ENCODE peak calls at places on chromosome 7, in ten cellular contexts. One of them, this sample, is unnamed.

GRCh38 chr7:774161-775109 is 47.4 kb upstream of the PRKAR1B start:
- DNase-seq in anterior cingulate cortex: peak
- DNase-seq in small intestine: peak
- DNase-seq in C1 segment of cervical spinal cord: peak
- DNase-seq in activated CD8-positive, alpha-beta memory T cell treated with anti-CD3 and anti-CD28 coated beads for 4 hours: peak
- DNase-seq in A172: no peak
- DNase-seq in HCEC 1CT: peak
- DNase-seq in effector CD4-positive, alpha-beta T cell: peak
- DNase-seq in stimulated activated CD8-positive, alpha-beta memory T cell treated with anti-CD3 and anti-CD28 coated beads, Interleukin-4, amount 100 ng/mL, for 1 hour: peak
- DNase-seq in stimulated activated CD4-positive, alpha-beta T cell treated with anti-CD3 and anti-CD28 coated beads, Interleukin-2, amount 100 ng/mL, for 24 hours: peak
- DNase-seq in this sample: no peak

GRCh38 chr7:29005829-29006228 is 47.7 kb upstream of the TRIL start:
- DNase-seq in small intestine: peak
- DNase-seq in stimulated activated CD4-positive, alpha-beta T cell treated with anti-CD3 and anti-CD28 coated beads, Interleukin-2, amount 100 ng/mL, for 24 hours: no peak
- DNase-seq in activated CD8-positive, alpha-beta memory T cell treated with anti-CD3 and anti-CD28 coated beads for 4 hours: no peak
- DNase-seq in A172: peak
- DNase-seq in anterior cingulate cortex: no peak
- DNase-seq in stimulated activated CD8-positive, alpha-beta memory T cell treated with anti-CD3 and anti-CD28 coated beads, Interleukin-4, amount 100 ng/mL, for 1 hour: no peak
- DNase-seq in C1 segment of cervical spinal cord: no peak
- DNase-seq in HCEC 1CT: peak
- DNase-seq in effector CD4-positive, alpha-beta T cell: no peak
- DNase-seq in this sample: no peak

GRCh38 chr7:31488562-31489203 is 25.2 kb upstream of the ITPRID1 start:
- DNase-seq in effector CD4-positive, alpha-beta T cell: no peak
- DNase-seq in stimulated activated CD4-positive, alpha-beta T cell treated with anti-CD3 and anti-CD28 coated beads, Interleukin-2, amount 100 ng/mL, for 24 hours: peak
- DNase-seq in C1 segment of cervical spinal cord: peak
- DNase-seq in HCEC 1CT: no peak
- DNase-seq in stimulated activated CD8-positive, alpha-beta memory T cell treated with anti-CD3 and anti-CD28 coated beads, Interleukin-4, amount 100 ng/mL, for 1 hour: no peak
- DNase-seq in anterior cingulate cortex: peak
- DNase-seq in small intestine: peak
- DNase-seq in activated CD8-positive, alpha-beta memory T cell treated with anti-CD3 and anti-CD28 coated beads for 4 hours: no peak
- DNase-seq in A172: peak
- DNase-seq in this sample: peak

GRCh38 chr7:98056580-98056979 is 50.1 kb upstream of the LMTK2 start:
- DNase-seq in effector CD4-positive, alpha-beta T cell: no peak
- DNase-seq in C1 segment of cervical spinal cord: no peak
- DNase-seq in HCEC 1CT: no peak
- DNase-seq in anterior cingulate cortex: no peak
- DNase-seq in A172: no peak
- DNase-seq in stimulated activated CD8-positive, alpha-beta memory T cell treated with anti-CD3 and anti-CD28 coated beads, Interleukin-4, amount 100 ng/mL, for 1 hour: no peak
- DNase-seq in small intestine: no peak
- DNase-seq in stimulated activated CD4-positive, alpha-beta T cell treated with anti-CD3 and anti-CD28 coated beads, Interleukin-2, amount 100 ng/mL, for 24 hours: no peak
- DNase-seq in activated CD8-positive, alpha-beta memory T cell treated with anti-CD3 and anti-CD28 coated beads for 4 hours: no peak
- DNase-seq in this sample: no peak

GRCh38 chr7:98078197-98078870 is 28.3 kb upstream of the LMTK2 start:
- DNase-seq in C1 segment of cervical spinal cord: no peak
- DNase-seq in activated CD8-positive, alpha-beta memory T cell treated with anti-CD3 and anti-CD28 coated beads for 4 hours: no peak
- DNase-seq in HCEC 1CT: no peak
- DNase-seq in small intestine: no peak
- DNase-seq in effector CD4-positive, alpha-beta T cell: no peak
- DNase-seq in anterior cingulate cortex: no peak
- DNase-seq in stimulated activated CD8-positive, alpha-beta memory T cell treated with anti-CD3 and anti-CD28 coated beads, Interleukin-4, amount 100 ng/mL, for 1 hour: no peak
- DNase-seq in stimulated activated CD4-positive, alpha-beta T cell treated with anti-CD3 and anti-CD28 coated beads, Interleukin-2, amount 100 ng/mL, for 24 hours: no peak
- DNase-seq in A172: no peak
- DNase-seq in this sample: no peak

GRCh38 chr7:69399038-69399800 is 199.1 kb upstream of the AUTS2 start:
- DNase-seq in HCEC 1CT: no peak
- DNase-seq in activated CD8-positive, alpha-beta memory T cell treated with anti-CD3 and anti-CD28 coated beads for 4 hours: no peak
- DNase-seq in effector CD4-positive, alpha-beta T cell: no peak
- DNase-seq in A172: peak
- DNase-seq in small intestine: no peak
- DNase-seq in C1 segment of cervical spinal cord: peak
- DNase-seq in stimulated activated CD8-positive, alpha-beta memory T cell treated with anti-CD3 and anti-CD28 coated beads, Interleukin-4, amount 100 ng/mL, for 1 hour: no peak
- DNase-seq in stimulated activated CD4-positive, alpha-beta T cell treated with anti-CD3 and anti-CD28 coated beads, Interleukin-2, amount 100 ng/mL, for 24 hours: no peak
- DNase-seq in anterior cingulate cortex: peak
- DNase-seq in this sample: peak

GRCh38 chr7:80053098-80053497 is 81.5 kb upstream of the GNAI1 start:
- DNase-seq in A172: no peak
- DNase-seq in effector CD4-positive, alpha-beta T cell: no peak
- DNase-seq in C1 segment of cervical spinal cord: no peak
- DNase-seq in anterior cingulate cortex: no peak
- DNase-seq in stimulated activated CD4-positive, alpha-beta T cell treated with anti-CD3 and anti-CD28 coated beads, Interleukin-2, amount 100 ng/mL, for 24 hours: no peak
- DNase-seq in stimulated activated CD8-positive, alpha-beta memory T cell treated with anti-CD3 and anti-CD28 coated beads, Interleukin-4, amount 100 ng/mL, for 1 hour: no peak
- DNase-seq in small intestine: peak
- DNase-seq in activated CD8-positive, alpha-beta memory T cell treated with anti-CD3 and anti-CD28 coated beads for 4 hours: no peak
- DNase-seq in HCEC 1CT: no peak
- DNase-seq in this sample: no peak

GRCh38 chr7:55160539-55160938 is 141.7 kb downstream of the EGFR start:
- DNase-seq in A172: no peak
- DNase-seq in C1 segment of cervical spinal cord: no peak
- DNase-seq in small intestine: no peak
- DNase-seq in anterior cingulate cortex: no peak
- DNase-seq in stimulated activated CD4-positive, alpha-beta T cell treated with anti-CD3 and anti-CD28 coated beads, Interleukin-2, amount 100 ng/mL, for 24 hours: no peak
- DNase-seq in stimulated activated CD8-positive, alpha-beta memory T cell treated with anti-CD3 and anti-CD28 coated beads, Interleukin-4, amount 100 ng/mL, for 1 hour: no peak
- DNase-seq in HCEC 1CT: peak
- DNase-seq in effector CD4-positive, alpha-beta T cell: no peak
- DNase-seq in activated CD8-positive, alpha-beta memory T cell treated with anti-CD3 and anti-CD28 coated beads for 4 hours: no peak
- DNase-seq in this sample: no peak

GRCh38 chr7:46844486-46844885 is 737.4 kb downstream of the TNS3 start:
- DNase-seq in small intestine: no peak
- DNase-seq in C1 segment of cervical spinal cord: no peak
- DNase-seq in activated CD8-positive, alpha-beta memory T cell treated with anti-CD3 and anti-CD28 coated beads for 4 hours: no peak
- DNase-seq in anterior cingulate cortex: no peak
- DNase-seq in HCEC 1CT: no peak
- DNase-seq in stimulated activated CD4-positive, alpha-beta T cell treated with anti-CD3 and anti-CD28 coated beads, Interleukin-2, amount 100 ng/mL, for 24 hours: no peak
- DNase-seq in stimulated activated CD8-positive, alpha-beta memory T cell treated with anti-CD3 and anti-CD28 coated beads, Interleukin-4, amount 100 ng/mL, for 1 hour: no peak
- DNase-seq in A172: no peak
- DNase-seq in effector CD4-positive, alpha-beta T cell: no peak
- DNase-seq in this sample: no peak

GRCh38 chr7:128863433-128863989 is 855 bp downstream of the ATP6V1F start:
- DNase-seq in HCEC 1CT: peak
- DNase-seq in activated CD8-positive, alpha-beta memory T cell treated with anti-CD3 and anti-CD28 coated beads for 4 hours: no peak
- DNase-seq in small intestine: peak
- DNase-seq in anterior cingulate cortex: peak
- DNase-seq in stimulated activated CD8-positive, alpha-beta memory T cell treated with anti-CD3 and anti-CD28 coated beads, Interleukin-4, amount 100 ng/mL, for 1 hour: peak
- DNase-seq in stimulated activated CD4-positive, alpha-beta T cell treated with anti-CD3 and anti-CD28 coated beads, Interleukin-2, amount 100 ng/mL, for 24 hours: peak
- DNase-seq in C1 segment of cervical spinal cord: no peak
- DNase-seq in A172: peak
- DNase-seq in effector CD4-positive, alpha-beta T cell: peak
- DNase-seq in this sample: no peak

GRCh38 chr7:25803117-25803887 is 348.7 kb upstream of the NFE2L3 start:
- DNase-seq in stimulated activated CD8-positive, alpha-beta memory T cell treated with anti-CD3 and anti-CD28 coated beads, Interleukin-4, amount 100 ng/mL, for 1 hour: no peak
- DNase-seq in effector CD4-positive, alpha-beta T cell: no peak
- DNase-seq in HCEC 1CT: no peak
- DNase-seq in C1 segment of cervical spinal cord: no peak
- DNase-seq in stimulated activated CD4-positive, alpha-beta T cell treated with anti-CD3 and anti-CD28 coated beads, Interleukin-2, amount 100 ng/mL, for 24 hours: no peak
- DNase-seq in A172: no peak
- DNase-seq in activated CD8-positive, alpha-beta memory T cell treated with anti-CD3 and anti-CD28 coated beads for 4 hours: no peak
- DNase-seq in anterior cingulate cortex: no peak
- DNase-seq in small intestine: no peak
- DNase-seq in this sample: no peak

GRCh38 chr7:25194036-25194435 is 34.2 kb downstream of the NPVF start:
- DNase-seq in activated CD8-positive, alpha-beta memory T cell treated with anti-CD3 and anti-CD28 coated beads for 4 hours: no peak
- DNase-seq in A172: no peak
- DNase-seq in HCEC 1CT: no peak
- DNase-seq in stimulated activated CD4-positive, alpha-beta T cell treated with anti-CD3 and anti-CD28 coated beads, Interleukin-2, amount 100 ng/mL, for 24 hours: no peak
- DNase-seq in C1 segment of cervical spinal cord: no peak
- DNase-seq in small intestine: no peak
- DNase-seq in stimulated activated CD8-positive, alpha-beta memory T cell treated with anti-CD3 and anti-CD28 coated beads, Interleukin-4, amount 100 ng/mL, for 1 hour: no peak
- DNase-seq in anterior cingulate cortex: no peak
- DNase-seq in effector CD4-positive, alpha-beta T cell: no peak
- DNase-seq in this sample: no peak

GRCh38 chr7:98285132-98286092 is 3.9 kb downstream of the BRI3 start:
- DNase-seq in small intestine: no peak
- DNase-seq in activated CD8-positive, alpha-beta memory T cell treated with anti-CD3 and anti-CD28 coated beads for 4 hours: no peak
- DNase-seq in anterior cingulate cortex: no peak
- DNase-seq in A172: no peak
- DNase-seq in stimulated activated CD8-positive, alpha-beta memory T cell treated with anti-CD3 and anti-CD28 coated beads, Interleukin-4, amount 100 ng/mL, for 1 hour: no peak
- DNase-seq in HCEC 1CT: no peak
- DNase-seq in C1 segment of cervical spinal cord: no peak
- DNase-seq in stimulated activated CD4-positive, alpha-beta T cell treated with anti-CD3 and anti-CD28 coated beads, Interleukin-2, amount 100 ng/mL, for 24 hours: no peak
- DNase-seq in effector CD4-positive, alpha-beta T cell: no peak
- DNase-seq in this sample: no peak

GRCh38 chr7:50832744-50833143 is 50.0 kb upstream of the GRB10 start:
- DNase-seq in effector CD4-positive, alpha-beta T cell: no peak
- DNase-seq in small intestine: peak
- DNase-seq in stimulated activated CD4-positive, alpha-beta T cell treated with anti-CD3 and anti-CD28 coated beads, Interleukin-2, amount 100 ng/mL, for 24 hours: peak
- DNase-seq in anterior cingulate cortex: no peak
- DNase-seq in stimulated activated CD8-positive, alpha-beta memory T cell treated with anti-CD3 and anti-CD28 coated beads, Interleukin-4, amount 100 ng/mL, for 1 hour: no peak
- DNase-seq in C1 segment of cervical spinal cord: no peak
- DNase-seq in A172: peak
- DNase-seq in HCEC 1CT: peak
- DNase-seq in activated CD8-positive, alpha-beta memory T cell treated with anti-CD3 and anti-CD28 coated beads for 4 hours: no peak
- DNase-seq in this sample: no peak

GRCh38 chr7:159139202-159139601 is 5.5 kb downstream of the VIPR2 start:
- DNase-seq in C1 segment of cervical spinal cord: no peak
- DNase-seq in stimulated activated CD8-positive, alpha-beta memory T cell treated with anti-CD3 and anti-CD28 coated beads, Interleukin-4, amount 100 ng/mL, for 1 hour: no peak
- DNase-seq in stimulated activated CD4-positive, alpha-beta T cell treated with anti-CD3 and anti-CD28 coated beads, Interleukin-2, amount 100 ng/mL, for 24 hours: no peak
- DNase-seq in activated CD8-positive, alpha-beta memory T cell treated with anti-CD3 and anti-CD28 coated beads for 4 hours: no peak
- DNase-seq in anterior cingulate cortex: no peak
- DNase-seq in effector CD4-positive, alpha-beta T cell: no peak
- DNase-seq in A172: no peak
- DNase-seq in small intestine: no peak
- DNase-seq in HCEC 1CT: no peak
- DNase-seq in this sample: no peak

GRCh38 chr7:115476666-115477065 is 553.9 kb downstream of the TFEC start:
- DNase-seq in stimulated activated CD4-positive, alpha-beta T cell treated with anti-CD3 and anti-CD28 coated beads, Interleukin-2, amount 100 ng/mL, for 24 hours: no peak
- DNase-seq in anterior cingulate cortex: no peak
- DNase-seq in A172: no peak
- DNase-seq in stimulated activated CD8-positive, alpha-beta memory T cell treated with anti-CD3 and anti-CD28 coated beads, Interleukin-4, amount 100 ng/mL, for 1 hour: no peak
- DNase-seq in small intestine: peak
- DNase-seq in C1 segment of cervical spinal cord: no peak
- DNase-seq in HCEC 1CT: no peak
- DNase-seq in effector CD4-positive, alpha-beta T cell: no peak
- DNase-seq in activated CD8-positive, alpha-beta memory T cell treated with anti-CD3 and anti-CD28 coated beads for 4 hours: no peak
- DNase-seq in this sample: no peak

GRCh38 chr7:100435401-100436304 is 644 bp downstream of the PPP1R35 start:
- DNase-seq in stimulated activated CD8-positive, alpha-beta memory T cell treated with anti-CD3 and anti-CD28 coated beads, Interleukin-4, amount 100 ng/mL, for 1 hour: peak
- DNase-seq in A172: peak
- DNase-seq in small intestine: peak
- DNase-seq in anterior cingulate cortex: peak
- DNase-seq in stimulated activated CD4-positive, alpha-beta T cell treated with anti-CD3 and anti-CD28 coated beads, Interleukin-2, amount 100 ng/mL, for 24 hours: peak
- DNase-seq in HCEC 1CT: peak
- DNase-seq in C1 segment of cervical spinal cord: peak
- DNase-seq in activated CD8-positive, alpha-beta memory T cell treated with anti-CD3 and anti-CD28 coated beads for 4 hours: no peak
- DNase-seq in effector CD4-positive, alpha-beta T cell: peak
- DNase-seq in this sample: no peak

GRCh38 chr7:90246184-90246583 is 1.2 kb downstream of the CFAP69 start:
- DNase-seq in stimulated activated CD8-positive, alpha-beta memory T cell treated with anti-CD3 and anti-CD28 coated beads, Interleukin-4, amount 100 ng/mL, for 1 hour: no peak
- DNase-seq in HCEC 1CT: peak
- DNase-seq in effector CD4-positive, alpha-beta T cell: no peak
- DNase-seq in A172: no peak
- DNase-seq in anterior cingulate cortex: no peak
- DNase-seq in activated CD8-positive, alpha-beta memory T cell treated with anti-CD3 and anti-CD28 coated beads for 4 hours: no peak
- DNase-seq in C1 segment of cervical spinal cord: no peak
- DNase-seq in small intestine: peak
- DNase-seq in stimulated activated CD4-positive, alpha-beta T cell treated with anti-CD3 and anti-CD28 coated beads, Interleukin-2, amount 100 ng/mL, for 24 hours: no peak
- DNase-seq in this sample: no peak

GRCh38 chr7:142409471-142409870 is 151.6 kb upstream of the PRSS58 start:
- DNase-seq in stimulated activated CD4-positive, alpha-beta T cell treated with anti-CD3 and anti-CD28 coated beads, Interleukin-2, amount 100 ng/mL, for 24 hours: no peak
- DNase-seq in C1 segment of cervical spinal cord: no peak
- DNase-seq in effector CD4-positive, alpha-beta T cell: no peak
- DNase-seq in A172: no peak
- DNase-seq in activated CD8-positive, alpha-beta memory T cell treated with anti-CD3 and anti-CD28 coated beads for 4 hours: no peak
- DNase-seq in anterior cingulate cortex: no peak
- DNase-seq in stimulated activated CD8-positive, alpha-beta memory T cell treated with anti-CD3 and anti-CD28 coated beads, Interleukin-4, amount 100 ng/mL, for 1 hour: no peak
- DNase-seq in small intestine: no peak
- DNase-seq in HCEC 1CT: no peak
- DNase-seq in this sample: no peak

GRCh38 chr7:70614237-70614984 is 517.5 kb upstream of the GALNT17 start:
- DNase-seq in activated CD8-positive, alpha-beta memory T cell treated with anti-CD3 and anti-CD28 coated beads for 4 hours: no peak
- DNase-seq in stimulated activated CD4-positive, alpha-beta T cell treated with anti-CD3 and anti-CD28 coated beads, Interleukin-2, amount 100 ng/mL, for 24 hours: no peak
- DNase-seq in A172: peak
- DNase-seq in stimulated activated CD8-positive, alpha-beta memory T cell treated with anti-CD3 and anti-CD28 coated beads, Interleukin-4, amount 100 ng/mL, for 1 hour: no peak
- DNase-seq in anterior cingulate cortex: peak
- DNase-seq in C1 segment of cervical spinal cord: peak
- DNase-seq in effector CD4-positive, alpha-beta T cell: no peak
- DNase-seq in HCEC 1CT: no peak
- DNase-seq in small intestine: peak
- DNase-seq in this sample: peak

GRCh38 chr7:20219446-20220292 is 2.5 kb upstream of the MACC1 start:
- DNase-seq in activated CD8-positive, alpha-beta memory T cell treated with anti-CD3 and anti-CD28 coated beads for 4 hours: no peak
- DNase-seq in stimulated activated CD8-positive, alpha-beta memory T cell treated with anti-CD3 and anti-CD28 coated beads, Interleukin-4, amount 100 ng/mL, for 1 hour: peak
- DNase-seq in HCEC 1CT: peak
- DNase-seq in anterior cingulate cortex: no peak
- DNase-seq in stimulated activated CD4-positive, alpha-beta T cell treated with anti-CD3 and anti-CD28 coated beads, Interleukin-2, amount 100 ng/mL, for 24 hours: no peak
- DNase-seq in small intestine: peak
- DNase-seq in A172: peak
- DNase-seq in effector CD4-positive, alpha-beta T cell: no peak
- DNase-seq in C1 segment of cervical spinal cord: peak
- DNase-seq in this sample: peak

GRCh38 chr7:154183946-154184345 is 131.7 kb downstream of the DPP6 start:
- DNase-seq in HCEC 1CT: no peak
- DNase-seq in stimulated activated CD8-positive, alpha-beta memory T cell treated with anti-CD3 and anti-CD28 coated beads, Interleukin-4, amount 100 ng/mL, for 1 hour: no peak
- DNase-seq in activated CD8-positive, alpha-beta memory T cell treated with anti-CD3 and anti-CD28 coated beads for 4 hours: no peak
- DNase-seq in small intestine: no peak
- DNase-seq in anterior cingulate cortex: no peak
- DNase-seq in effector CD4-positive, alpha-beta T cell: no peak
- DNase-seq in C1 segment of cervical spinal cord: no peak
- DNase-seq in stimulated activated CD4-positive, alpha-beta T cell treated with anti-CD3 and anti-CD28 coated beads, Interleukin-2, amount 100 ng/mL, for 24 hours: no peak
- DNase-seq in A172: no peak
- DNase-seq in this sample: no peak

GRCh38 chr7:98276241-98276761 is 5.2 kb upstream of the BRI3 start:
- DNase-seq in HCEC 1CT: peak
- DNase-seq in stimulated activated CD4-positive, alpha-beta T cell treated with anti-CD3 and anti-CD28 coated beads, Interleukin-2, amount 100 ng/mL, for 24 hours: no peak
- DNase-seq in stimulated activated CD8-positive, alpha-beta memory T cell treated with anti-CD3 and anti-CD28 coated beads, Interleukin-4, amount 100 ng/mL, for 1 hour: no peak
- DNase-seq in C1 segment of cervical spinal cord: no peak
- DNase-seq in A172: no peak
- DNase-seq in anterior cingulate cortex: no peak
- DNase-seq in effector CD4-positive, alpha-beta T cell: no peak
- DNase-seq in small intestine: peak
- DNase-seq in activated CD8-positive, alpha-beta memory T cell treated with anti-CD3 and anti-CD28 coated beads for 4 hours: no peak
- DNase-seq in this sample: no peak

GRCh38 chr7:36617408-36617807 is 106.9 kb downstream of the AOAH start:
- DNase-seq in stimulated activated CD8-positive, alpha-beta memory T cell treated with anti-CD3 and anti-CD28 coated beads, Interleukin-4, amount 100 ng/mL, for 1 hour: no peak
- DNase-seq in effector CD4-positive, alpha-beta T cell: no peak
- DNase-seq in C1 segment of cervical spinal cord: no peak
- DNase-seq in activated CD8-positive, alpha-beta memory T cell treated with anti-CD3 and anti-CD28 coated beads for 4 hours: no peak
- DNase-seq in stimulated activated CD4-positive, alpha-beta T cell treated with anti-CD3 and anti-CD28 coated beads, Interleukin-2, amount 100 ng/mL, for 24 hours: no peak
- DNase-seq in anterior cingulate cortex: no peak
- DNase-seq in small intestine: no peak
- DNase-seq in A172: no peak
- DNase-seq in HCEC 1CT: no peak
- DNase-seq in this sample: no peak

GRCh38 chr7:117659453-117660086 is 179.7 kb downstream of the CFTR start:
- DNase-seq in small intestine: no peak
- DNase-seq in C1 segment of cervical spinal cord: no peak
- DNase-seq in stimulated activated CD4-positive, alpha-beta T cell treated with anti-CD3 and anti-CD28 coated beads, Interleukin-2, amount 100 ng/mL, for 24 hours: no peak
- DNase-seq in effector CD4-positive, alpha-beta T cell: no peak
- DNase-seq in HCEC 1CT: no peak
- DNase-seq in A172: no peak
- DNase-seq in activated CD8-positive, alpha-beta memory T cell treated with anti-CD3 and anti-CD28 coated beads for 4 hours: no peak
- DNase-seq in stimulated activated CD8-positive, alpha-beta memory T cell treated with anti-CD3 and anti-CD28 coated beads, Interleukin-4, amount 100 ng/mL, for 1 hour: no peak
- DNase-seq in anterior cingulate cortex: no peak
- DNase-seq in this sample: no peak

GRCh38 chr7:94348142-94348541 is 46.6 kb upstream of the COL1A2 start:
- DNase-seq in stimulated activated CD8-positive, alpha-beta memory T cell treated with anti-CD3 and anti-CD28 coated beads, Interleukin-4, amount 100 ng/mL, for 1 hour: no peak
- DNase-seq in C1 segment of cervical spinal cord: no peak
- DNase-seq in small intestine: no peak
- DNase-seq in activated CD8-positive, alpha-beta memory T cell treated with anti-CD3 and anti-CD28 coated beads for 4 hours: no peak
- DNase-seq in A172: peak
- DNase-seq in anterior cingulate cortex: no peak
- DNase-seq in HCEC 1CT: peak
- DNase-seq in effector CD4-positive, alpha-beta T cell: no peak
- DNase-seq in stimulated activated CD4-positive, alpha-beta T cell treated with anti-CD3 and anti-CD28 coated beads, Interleukin-2, amount 100 ng/mL, for 24 hours: no peak
- DNase-seq in this sample: no peak

GRCh38 chr7:22667562-22668239 is 59.3 kb upstream of the IL6 start:
- DNase-seq in activated CD8-positive, alpha-beta memory T cell treated with anti-CD3 and anti-CD28 coated beads for 4 hours: no peak
- DNase-seq in anterior cingulate cortex: no peak
- DNase-seq in stimulated activated CD4-positive, alpha-beta T cell treated with anti-CD3 and anti-CD28 coated beads, Interleukin-2, amount 100 ng/mL, for 24 hours: no peak
- DNase-seq in stimulated activated CD8-positive, alpha-beta memory T cell treated with anti-CD3 and anti-CD28 coated beads, Interleukin-4, amount 100 ng/mL, for 1 hour: no peak
- DNase-seq in C1 segment of cervical spinal cord: no peak
- DNase-seq in effector CD4-positive, alpha-beta T cell: no peak
- DNase-seq in small intestine: no peak
- DNase-seq in HCEC 1CT: peak
- DNase-seq in A172: peak
- DNase-seq in this sample: no peak

GRCh38 chr7:24757799-24758275 is 573 bp upstream of the GSDME start:
- DNase-seq in stimulated activated CD4-positive, alpha-beta T cell treated with anti-CD3 and anti-CD28 coated beads, Interleukin-2, amount 100 ng/mL, for 24 hours: no peak
- DNase-seq in anterior cingulate cortex: no peak
- DNase-seq in HCEC 1CT: peak
- DNase-seq in activated CD8-positive, alpha-beta memory T cell treated with anti-CD3 and anti-CD28 coated beads for 4 hours: no peak
- DNase-seq in effector CD4-positive, alpha-beta T cell: no peak
- DNase-seq in small intestine: peak
- DNase-seq in C1 segment of cervical spinal cord: no peak
- DNase-seq in A172: peak
- DNase-seq in stimulated activated CD8-positive, alpha-beta memory T cell treated with anti-CD3 and anti-CD28 coated beads, Interleukin-4, amount 100 ng/mL, for 1 hour: no peak
- DNase-seq in this sample: peak